ENCODE peak calls at places on chromosomes 2 and 18, in ten cellular contexts. G is stomach, E is GM12878, K is H1, D is transverse colon, R is sigmoid colon, C is HepG2, L is K562, A is SK-N-SH, Z is suprapubic skin. P is an unnamed sample.

GRCh38 chr18:5167827-5168226 is 29.2 kb downstream of the AKAIN1 start:
- DNase-seq in C (no peak), L (no peak), E (no peak), Z (no peak), D (no peak), G (no peak), R (no peak), K (no peak), A (no peak), P (no peak)

GRCh38 chr2:144402282-144402681 is 117.6 kb downstream of the ZEB2 start:
- DNase-seq in R (no peak), C (no peak), K (no peak), A (peak; percentile 8), Z (no peak), E (no peak), D (no peak), G (no peak), L (no peak), P (no peak)

GRCh38 chr2:232843860-232844259 is 26.2 kb upstream of the SNORC start:
- DNase-seq in E (no peak), C (no peak), R (no peak), Z (no peak), L (no peak), A (no peak), G (no peak), D (no peak), K (no peak), P (no peak)

GRCh38 chr2:32135409-32135808 is 30.3 kb upstream of the SLC30A6 start:
- DNase-seq in E (no peak), A (peak; percentile 42), G (no peak), D (peak; percentile 28), Z (no peak), R (no peak), K (no peak), L (peak; percentile 52), C (peak; percentile 68), P (no peak)

GRCh38 chr2:102062802-102063201 is 71.0 kb downstream of the IL1R2 start:
- DNase-seq in L (no peak), R (no peak), E (no peak), Z (peak; percentile 36), A (no peak), K (no peak), C (no peak), D (no peak), G (no peak), P (no peak)

GRCh38 chr2:121727332-121727731 is 9.3 kb downstream of the NIFK start:
- DNase-seq in D (no peak), R (no peak), E (no peak), G (no peak), Z (no peak), K (no peak), L (no peak), A (no peak), C (no peak), P (no peak)

GRCh38 chr2:71690876-71691275 is 237.5 kb downstream of the DYSF start:
- DNase-seq in K (no peak), E (no peak), A (no peak), L (no peak), D (no peak), R (peak; percentile 48), G (no peak), C (no peak), Z (peak; percentile 31), P (no peak)

GRCh38 chr2:229342376-229342775 is 71.3 kb upstream of the PID1 start:
- DNase-seq in A (peak; percentile 20), D (peak; percentile 31), G (peak; percentile 40), Z (no peak), E (no peak), K (peak; percentile 38), L (peak; percentile 8), C (peak; percentile 4), R (no peak), P (peak; percentile 37)

GRCh38 chr2:64487256-64488049 is 33.5 kb downstream of the LGALSL start:
- DNase-seq in A (no peak), E (no peak), R (no peak), D (no peak), K (no peak), C (no peak), G (no peak), Z (peak; percentile 65), L (no peak), P (no peak)

GRCh38 chr2:135132314-135132713 is 80.2 kb downstream of the RAB3GAP1 start:
- DNase-seq in Z (no peak), L (no peak), R (no peak), D (no peak), E (no peak), G (no peak), A (no peak), C (no peak), K (no peak), P (no peak)

GRCh38 chr2:165009466-165009865 is 54.1 kb upstream of the SLC38A11 start:
- DNase-seq in Z (no peak), G (no peak), D (no peak), L (no peak), R (no peak), C (no peak), E (no peak), A (no peak), K (no peak), P (no peak)

GRCh38 chr2:235719146-235719942 is 225.5 kb downstream of the AGAP1 start:
- DNase-seq in Z (no peak), A (no peak), G (no peak), D (no peak), R (no peak), C (peak; percentile 50), E (no peak), K (no peak), L (no peak), P (no peak)

GRCh38 chr2:98702896-98703620 is 27.9 kb downstream of the MGAT4A start:
- DNase-seq in D (no peak), Z (no peak), K (no peak), C (no peak), R (no peak), E (no peak), G (no peak), L (no peak), A (no peak), P (no peak)

GRCh38 chr2:84636080-84636971 is 120.0 kb downstream of the DNAH6 start:
- DNase-seq in E (no peak), D (peak; percentile 46), Z (no peak), L (no peak), C (no peak), G (no peak), R (no peak), K (no peak), A (no peak), P (peak; percentile 44)

GRCh38 chr2:127681976-127682857 is 6.9 kb upstream of the LIMS2 start:
- DNase-seq in Z (peak; percentile 13), E (no peak), C (no peak), L (no peak), K (no peak), G (no peak), D (no peak), R (peak; percentile 84), A (peak; percentile 66), P (no peak)

GRCh38 chr2:178844690-178845089 is 37.5 kb upstream of the TTN start:
- DNase-seq in R (no peak), A (no peak), L (no peak), K (no peak), E (no peak), G (no peak), Z (no peak), D (no peak), C (no peak), P (no peak)

GRCh38 chr2:178845565-178846457 is 38.6 kb upstream of the TTN start:
- DNase-seq in C (no peak), Z (no peak), D (no peak), A (no peak), E (no peak), G (no peak), K (no peak), R (no peak), L (no peak), P (no peak)

GRCh38 chr2:178844269-178844668 is 37.0 kb upstream of the TTN start:
- DNase-seq in R (no peak), D (no peak), G (no peak), Z (no peak), K (no peak), A (no peak), C (no peak), E (no peak), L (no peak), P (no peak)

GRCh38 chr2:178846458-178846802 is 39.2 kb upstream of the TTN start:
- DNase-seq in Z (no peak), K (no peak), C (no peak), G (no peak), E (no peak), A (no peak), R (no peak), L (no peak), D (no peak), P (no peak)

GRCh38 chr2:178843688-178844087 is 36.5 kb upstream of the TTN start:
- DNase-seq in L (no peak), E (no peak), K (no peak), Z (no peak), G (no peak), D (no peak), R (no peak), A (no peak), C (no peak), P (no peak)
- TF ChIP-seq POLR2AphosphoS5 in L (no peak), E (no peak), K (no peak), Z (no peak), G (no peak), D (no peak), R (no peak), A (no peak), C (no peak), P (no peak)

GRCh38 chr2:69087211-69087911 is 74.4 kb downstream of the ANTXR1 start:
- DNase-seq in C (no peak), Z (no peak), E (no peak), G (no peak), A (no peak), L (no peak), R (no peak), K (no peak), D (no peak), P (no peak)
- H3K27ac ChIP-seq in C (no peak overlapping the region), Z (no peak overlapping the region), E (no peak overlapping the region), G (no peak overlapping the region), A (no peak overlapping the region), L (no peak overlapping the region), R (no peak overlapping the region), K (no peak overlapping the region), D (no peak overlapping the region), P (no peak overlapping the region)

GRCh38 chr2:211879323-211879722 is 659.3 kb downstream of the ERBB4 start:
- DNase-seq in C (no peak), K (no peak), E (no peak), L (no peak), R (no peak), G (no peak), Z (no peak), D (no peak), A (peak; percentile 10), P (no peak)
- TF ChIP-seq EP300 in C (no peak), K (no peak), E (no peak), L (no peak), R (no peak), G (no peak), Z (no peak), D (no peak), A (no peak), P (no peak)

DNA sequence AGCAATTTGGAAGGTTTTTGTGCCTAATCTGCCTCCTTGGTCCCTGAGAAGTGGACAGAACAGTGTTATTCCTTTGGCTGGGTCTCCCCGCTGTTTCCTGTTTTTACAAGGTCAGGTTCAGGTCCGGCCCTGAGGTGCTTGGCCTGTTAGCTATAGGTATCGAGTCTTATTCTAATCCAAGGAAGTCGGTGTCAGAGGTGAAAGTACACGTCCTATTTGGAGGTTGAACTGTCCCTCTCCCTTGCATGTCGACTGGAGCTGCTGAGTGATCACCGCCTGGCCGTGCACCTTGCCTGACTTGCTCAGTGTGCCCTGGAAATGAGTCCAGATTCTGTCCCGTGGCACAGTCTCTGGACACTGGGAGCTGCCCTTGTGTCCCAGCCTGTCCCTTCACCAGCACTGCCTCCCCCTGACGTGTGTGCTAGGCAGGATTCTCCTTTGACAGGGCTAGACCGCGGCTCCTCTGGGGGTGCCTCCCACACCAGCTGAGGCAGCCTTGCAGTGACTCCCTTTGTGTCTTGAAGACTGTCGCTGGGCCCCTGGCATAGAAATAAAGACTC is 65.7 kb upstream of the RBM44 start:
- DNase-seq in C (no peak), A (peak; percentile 47), D (no peak), Z (no peak), L (peak; percentile 5), G (no peak), R (peak; percentile 71), E (no peak), K (no peak), P (no peak)
- TF ChIP-seq POLR2AphosphoS5 in C (no peak), A (no peak), D (peak; percentile 11), Z (no peak), L (no peak), G (no peak), R (peak; percentile 24), E (no peak), K (no peak), P (peak; percentile 17)